ENCODE peak calls at places on chromosomes 12 and 14, in four cellular contexts. One of them, this sample, is unnamed.
A peak's percentile ranks its signal among the peaks of the same experiment; 100 is the strongest.

GRCh38 chr14:61308198-61308597 is 13.2 kb upstream of the PRKCH start:
- DNase-seq in fibroblast of the aortic adventitia: no peak
- DNase-seq in AG10803: no peak
- DNase-seq in choroid plexus epithelial cell: no peak
- DNase-seq in this sample: no peak

GRCh38 chr14:100780246-100780645 is 45.7 kb upstream of the MEG3 start:
- DNase-seq in fibroblast of the aortic adventitia: no peak
- DNase-seq in AG10803: no peak
- DNase-seq in choroid plexus epithelial cell: no peak
- DNase-seq in this sample: no peak

GRCh38 chr12:42859612-42860011 is 270.1 kb upstream of the PRICKLE1 start:
- DNase-seq in choroid plexus epithelial cell: no peak
- DNase-seq in fibroblast of the aortic adventitia: peak; percentile 4
- DNase-seq in AG10803: no peak
- DNase-seq in this sample: no peak

GRCh38 chr14:35261774-35262173 is 30.4 kb upstream of the PSMA6 start:
- DNase-seq in AG10803: peak; percentile 30
- DNase-seq in choroid plexus epithelial cell: peak; percentile 57
- DNase-seq in fibroblast of the aortic adventitia: peak; percentile 52
- DNase-seq in this sample: no peak

GRCh38 chr14:91371011-91371989 is 46.3 kb downstream of the CCDC88C start:
- DNase-seq in fibroblast of the aortic adventitia: no peak
- DNase-seq in choroid plexus epithelial cell: no peak
- DNase-seq in AG10803: no peak
- DNase-seq in this sample: no peak

GRCh38 chr12:95380997-95381786 is 92.8 kb upstream of the METAP2 start:
- DNase-seq in fibroblast of the aortic adventitia: peak; percentile 64
- DNase-seq in AG10803: no peak
- DNase-seq in choroid plexus epithelial cell: peak; percentile 25
- DNase-seq in this sample: no peak

GRCh38 chr12:1044697-1045096 is 53.7 kb downstream of the ERC1 start:
- DNase-seq in fibroblast of the aortic adventitia: peak; percentile 55
- DNase-seq in AG10803: peak; percentile 52
- DNase-seq in choroid plexus epithelial cell: peak; percentile 30
- DNase-seq in this sample: peak; percentile 3

GRCh38 chr12:15278816-15279658 is 43.3 kb upstream of the PTPRO start:
- DNase-seq in fibroblast of the aortic adventitia: peak; percentile 94
- DNase-seq in AG10803: peak; percentile 81
- DNase-seq in choroid plexus epithelial cell: peak; percentile 34
- DNase-seq in this sample: no peak

GRCh38 chr12:131795688-131796410 is 32.3 kb upstream of the MMP17 start:
- DNase-seq in fibroblast of the aortic adventitia: no peak
- DNase-seq in choroid plexus epithelial cell: no peak
- DNase-seq in AG10803: no peak
- DNase-seq in this sample: no peak

GRCh38 chr12:124302807-124303578 is 8.1 kb downstream of the RFLNA start:
- DNase-seq in AG10803: no peak
- DNase-seq in fibroblast of the aortic adventitia: no peak
- DNase-seq in choroid plexus epithelial cell: no peak
- DNase-seq in this sample: no peak

GRCh38 chr14:50530358-50530757 is 2.0 kb downstream of the MAP4K5 start:
- DNase-seq in choroid plexus epithelial cell: peak; percentile 51
- DNase-seq in fibroblast of the aortic adventitia: peak; percentile 49
- DNase-seq in AG10803: peak; percentile 49
- DNase-seq in this sample: no peak

GRCh38 chr12:126718365-126718764 is 1548.6 kb upstream of the TMEM132C start:
- DNase-seq in choroid plexus epithelial cell: no peak
- DNase-seq in fibroblast of the aortic adventitia: no peak
- DNase-seq in AG10803: no peak
- DNase-seq in this sample: no peak

GRCh38 chr12:3725267-3726115 is 27.4 kb downstream of the CRACR2A start:
- DNase-seq in choroid plexus epithelial cell: peak; percentile 29
- DNase-seq in AG10803: peak; percentile 17
- DNase-seq in fibroblast of the aortic adventitia: peak; percentile 58
- DNase-seq in this sample: no peak

GRCh38 chr12:67161322-67161918 is 107.7 kb upstream of the CAND1 start:
- DNase-seq in AG10803: peak; percentile 44
- DNase-seq in fibroblast of the aortic adventitia: peak; percentile 47
- DNase-seq in choroid plexus epithelial cell: peak; percentile 73
- DNase-seq in this sample: no peak

GRCh38 chr12:91493308-91493707 is 310.7 kb upstream of the DCN start:
- DNase-seq in AG10803: no peak
- DNase-seq in fibroblast of the aortic adventitia: no peak
- DNase-seq in choroid plexus epithelial cell: no peak
- DNase-seq in this sample: no peak

GRCh38 chr14:104937161-104937560 is 12.5 kb downstream of the PLD4 start:
- DNase-seq in fibroblast of the aortic adventitia: no peak
- DNase-seq in choroid plexus epithelial cell: no peak
- DNase-seq in AG10803: no peak
- DNase-seq in this sample: no peak

GRCh38 chr14:101125313-101125712 is 221.8 kb upstream of the RTL1 start:
- DNase-seq in choroid plexus epithelial cell: no peak
- DNase-seq in AG10803: no peak
- DNase-seq in fibroblast of the aortic adventitia: no peak
- DNase-seq in this sample: no peak

GRCh38 chr12:116604151-116604550 is 45.0 kb downstream of the MAP1LC3B2 start:
- DNase-seq in fibroblast of the aortic adventitia: peak; percentile 14
- DNase-seq in AG10803: peak; percentile 57
- DNase-seq in choroid plexus epithelial cell: no peak
- DNase-seq in this sample: no peak

GRCh38 chr12:65615091-65615490 is 209.2 kb upstream of the HMGA2 start:
- DNase-seq in fibroblast of the aortic adventitia: peak; percentile 99
- DNase-seq in choroid plexus epithelial cell: peak; percentile 56
- DNase-seq in AG10803: peak; percentile 94
- DNase-seq in this sample: peak; percentile 89

GRCh38 chr12:129659927-129660326 is 243.9 kb downstream of the TMEM132D start:
- DNase-seq in choroid plexus epithelial cell: peak; percentile 44
- DNase-seq in AG10803: no peak
- DNase-seq in fibroblast of the aortic adventitia: no peak
- DNase-seq in this sample: peak; percentile 37

GRCh38 chr12:47905313-47905730 is 528 bp upstream of the VDR start:
- DNase-seq in choroid plexus epithelial cell: no peak
- DNase-seq in fibroblast of the aortic adventitia: no peak
- DNase-seq in AG10803: no peak
- DNase-seq in this sample: no peak

GRCh38 chr14:73242274-73242960 is 5.1 kb downstream of the PAPLN start:
- DNase-seq in fibroblast of the aortic adventitia: peak; percentile 37
- DNase-seq in choroid plexus epithelial cell: peak; percentile 51
- DNase-seq in AG10803: no peak
- DNase-seq in this sample: no peak
- H3K4me3 ChIP-seq in fibroblast of the aortic adventitia: no peak overlapping the region
- H3K4me3 ChIP-seq in choroid plexus epithelial cell: no peak overlapping the region
- H3K4me3 ChIP-seq in AG10803: peak overlapping the region; percentile 16
- H3K4me3 ChIP-seq in this sample: no peak overlapping the region

DNA sequence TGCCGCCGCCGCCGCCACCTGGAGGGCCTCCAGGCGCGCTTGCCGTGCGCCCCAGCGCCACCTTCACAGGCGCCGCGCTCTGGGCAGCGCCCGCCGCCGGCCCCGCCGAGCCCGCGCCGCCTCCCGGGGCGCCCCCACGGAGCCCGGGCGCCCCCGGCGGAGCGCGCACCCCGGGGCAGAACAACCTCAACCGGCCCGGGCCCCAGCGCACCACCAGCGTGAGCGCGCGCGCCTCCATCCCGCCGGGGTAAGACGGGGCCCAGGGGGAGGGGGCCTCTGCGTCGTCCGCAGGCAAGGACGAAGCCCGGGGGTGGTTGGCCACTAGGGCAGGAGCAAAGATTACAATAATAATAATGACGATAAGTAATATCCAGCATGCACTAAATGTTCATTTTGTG is 21.3 kb downstream of the DTX1 start:
- DNase-seq in choroid plexus epithelial cell: no peak
- DNase-seq in fibroblast of the aortic adventitia: no peak
- DNase-seq in AG10803: no peak
- DNase-seq in this sample: no peak
- H3K4me3 ChIP-seq in choroid plexus epithelial cell: no peak overlapping the region
- H3K4me3 ChIP-seq in fibroblast of the aortic adventitia: no peak overlapping the region
- H3K4me3 ChIP-seq in AG10803: no peak overlapping the region
- H3K4me3 ChIP-seq in this sample: no peak overlapping the region

GRCh38 chr12:57475271-57476161 is 4.2 kb downstream of the ARHGAP9 start:
- DNase-seq in fibroblast of the aortic adventitia: peak; percentile 37
- DNase-seq in AG10803: peak; percentile 28
- DNase-seq in choroid plexus epithelial cell: peak; percentile 52
- DNase-seq in this sample: no peak
- H3K4me3 ChIP-seq in fibroblast of the aortic adventitia: no peak overlapping the region
- H3K4me3 ChIP-seq in AG10803: peak overlapping the region; percentile 20
- H3K4me3 ChIP-seq in choroid plexus epithelial cell: peak overlapping the region; percentile 28
- H3K4me3 ChIP-seq in this sample: peak overlapping the region; percentile 25

GRCh38 chr12:69412655-69413054 is 53.1 kb downstream of the YEATS4 start:
- DNase-seq in fibroblast of the aortic adventitia: no peak
- DNase-seq in AG10803: no peak
- DNase-seq in choroid plexus epithelial cell: no peak
- DNase-seq in this sample: no peak
- H3K4me3 ChIP-seq in fibroblast of the aortic adventitia: no peak overlapping the region
- H3K4me3 ChIP-seq in AG10803: no peak overlapping the region
- H3K4me3 ChIP-seq in choroid plexus epithelial cell: no peak overlapping the region
- H3K4me3 ChIP-seq in this sample: no peak overlapping the region

GRCh38 chr12:80016684-80017083 is 81.8 kb upstream of the PPP1R12A start:
- DNase-seq in choroid plexus epithelial cell: no peak
- DNase-seq in fibroblast of the aortic adventitia: no peak
- DNase-seq in AG10803: no peak
- DNase-seq in this sample: no peak
- H3K4me3 ChIP-seq in choroid plexus epithelial cell: no peak overlapping the region
- H3K4me3 ChIP-seq in fibroblast of the aortic adventitia: no peak overlapping the region
- H3K4me3 ChIP-seq in AG10803: no peak overlapping the region
- H3K4me3 ChIP-seq in this sample: no peak overlapping the region

GRCh38 chr14:64185184-64185583 is 109.0 kb downstream of the ESR2 start:
- DNase-seq in fibroblast of the aortic adventitia: no peak
- DNase-seq in AG10803: no peak
- DNase-seq in choroid plexus epithelial cell: no peak
- DNase-seq in this sample: no peak
- H3K4me3 ChIP-seq in fibroblast of the aortic adventitia: no peak overlapping the region
- H3K4me3 ChIP-seq in AG10803: no peak overlapping the region
- H3K4me3 ChIP-seq in choroid plexus epithelial cell: no peak overlapping the region
- H3K4me3 ChIP-seq in this sample: no peak overlapping the region

GRCh38 chr12:70635713-70636112 is 1.5 kb downstream of the PTPRB start:
- DNase-seq in choroid plexus epithelial cell: no peak
- DNase-seq in fibroblast of the aortic adventitia: no peak
- DNase-seq in AG10803: no peak
- DNase-seq in this sample: no peak
- H3K4me3 ChIP-seq in choroid plexus epithelial cell: no peak overlapping the region
- H3K4me3 ChIP-seq in fibroblast of the aortic adventitia: no peak overlapping the region
- H3K4me3 ChIP-seq in AG10803: no peak overlapping the region
- H3K4me3 ChIP-seq in this sample: no peak overlapping the region

DNA sequence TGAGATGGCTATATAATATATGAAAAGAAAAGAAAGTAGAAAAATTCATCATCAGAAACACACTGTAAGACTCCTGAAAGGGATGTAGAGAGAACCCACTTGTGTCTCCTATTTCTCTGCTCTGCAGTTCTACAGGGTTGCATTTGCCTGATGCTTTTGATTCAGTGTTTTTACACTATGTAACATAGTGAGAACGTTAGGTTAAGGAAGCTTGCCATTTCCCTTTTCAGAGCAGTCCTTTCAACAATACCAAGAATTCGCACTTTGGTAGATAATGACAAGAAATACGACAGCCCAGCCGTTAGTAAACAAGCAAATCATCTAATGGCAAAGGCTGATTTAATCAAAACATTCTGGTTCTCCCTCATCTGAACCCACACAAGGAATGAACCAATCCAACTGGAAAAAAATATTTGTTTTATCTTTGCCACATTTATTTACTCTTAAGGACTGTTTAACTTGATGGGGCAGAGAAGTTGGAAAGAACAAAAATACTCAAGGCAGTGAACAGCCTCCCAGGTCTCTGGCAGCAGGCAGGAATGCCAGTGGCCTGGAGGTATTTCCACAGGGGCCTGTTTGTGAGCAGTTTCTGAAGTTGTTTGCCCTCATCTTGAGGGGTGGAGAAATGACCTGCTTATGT is 30.8 kb upstream of the SOCS2 start:
- DNase-seq in fibroblast of the aortic adventitia: no peak
- DNase-seq in choroid plexus epithelial cell: no peak
- DNase-seq in AG10803: peak; percentile 9
- DNase-seq in this sample: no peak
- H3K4me3 ChIP-seq in fibroblast of the aortic adventitia: no peak overlapping the region
- H3K4me3 ChIP-seq in choroid plexus epithelial cell: no peak overlapping the region
- H3K4me3 ChIP-seq in AG10803: no peak overlapping the region
- H3K4me3 ChIP-seq in this sample: no peak overlapping the region

DNA sequence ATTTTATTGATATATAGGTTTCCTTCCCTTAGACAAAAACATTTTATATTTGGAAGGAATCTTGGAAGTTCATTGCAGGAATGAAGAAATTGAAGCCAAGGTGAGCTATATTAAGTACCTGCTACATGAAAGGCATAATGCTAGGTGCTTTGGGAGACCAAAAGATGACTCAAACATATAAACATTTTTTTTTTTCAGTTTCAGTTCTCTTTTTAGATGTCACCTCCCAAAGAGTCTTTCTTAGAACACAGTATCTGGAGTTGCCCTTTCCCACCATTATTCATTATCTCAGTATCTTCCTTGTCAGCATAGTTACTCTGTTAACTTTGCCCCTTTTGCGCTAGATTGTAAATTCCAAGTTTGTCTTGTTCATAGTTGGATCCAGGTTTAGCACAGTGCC is 1.1 kb downstream of the LIN52 start:
- DNase-seq in fibroblast of the aortic adventitia: no peak
- DNase-seq in AG10803: no peak
- DNase-seq in choroid plexus epithelial cell: no peak
- DNase-seq in this sample: no peak
- H3K4me3 ChIP-seq in fibroblast of the aortic adventitia: peak overlapping the region; percentile 93
- H3K4me3 ChIP-seq in AG10803: peak overlapping the region; percentile 88
- H3K4me3 ChIP-seq in choroid plexus epithelial cell: no peak overlapping the region
- H3K4me3 ChIP-seq in this sample: peak overlapping the region; percentile 92